ENCODE peak calls at places on chromosomes 7 and 10, in eight cellular contexts. One of them, this sample, is unnamed.

GRCh38 chr7:28472332-28472731 is 60.0 kb downstream of the CREB5 start:
- DNase-seq in pons: no peak
- DNase-seq in germinal center: no peak
- DNase-seq in HS-27A: no peak
- DNase-seq in NCI-H460: no peak
- DNase-seq in astrocyte: no peak
- DNase-seq in right atrium auricular region: no peak
- DNase-seq in GM06990: no peak
- DNase-seq in this sample: no peak

GRCh38 chr7:158682456-158682855 is 22.1 kb downstream of the NCAPG2 start:
- DNase-seq in pons: no peak
- DNase-seq in germinal center: no peak
- DNase-seq in HS-27A: no peak
- DNase-seq in NCI-H460: no peak
- DNase-seq in astrocyte: no peak
- DNase-seq in right atrium auricular region: no peak
- DNase-seq in GM06990: no peak
- DNase-seq in this sample: no peak

GRCh38 chr7:19024261-19024660 is 93.2 kb downstream of the TWIST1 start:
- DNase-seq in pons: no peak
- DNase-seq in germinal center: no peak
- DNase-seq in HS-27A: no peak
- DNase-seq in NCI-H460: no peak
- DNase-seq in astrocyte: peak
- DNase-seq in right atrium auricular region: no peak
- DNase-seq in GM06990: no peak
- DNase-seq in this sample: no peak

GRCh38 chr7:130856866-130857265 is 122.9 kb upstream of the KLF14 start:
- DNase-seq in pons: no peak
- DNase-seq in germinal center: no peak
- DNase-seq in HS-27A: no peak
- DNase-seq in NCI-H460: no peak
- DNase-seq in astrocyte: no peak
- DNase-seq in right atrium auricular region: no peak
- DNase-seq in GM06990: no peak
- DNase-seq in this sample: no peak

GRCh38 chr7:1056006-1056784 is 11.8 kb downstream of the GPR146 start:
- DNase-seq in pons: no peak
- DNase-seq in germinal center: no peak
- DNase-seq in HS-27A: no peak
- DNase-seq in NCI-H460: no peak
- DNase-seq in astrocyte: no peak
- DNase-seq in right atrium auricular region: no peak
- DNase-seq in GM06990: no peak
- DNase-seq in this sample: peak

GRCh38 chr7:122488241-122488640 is 183.7 kb upstream of the FEZF1 start:
- DNase-seq in pons: no peak
- DNase-seq in germinal center: no peak
- DNase-seq in HS-27A: no peak
- DNase-seq in NCI-H460: no peak
- DNase-seq in astrocyte: no peak
- DNase-seq in right atrium auricular region: no peak
- DNase-seq in GM06990: no peak
- DNase-seq in this sample: no peak

GRCh38 chr10:105262666-105263065 is 621.6 kb downstream of the SORCS3 start:
- DNase-seq in pons: no peak
- DNase-seq in germinal center: no peak
- DNase-seq in HS-27A: no peak
- DNase-seq in NCI-H460: no peak
- DNase-seq in astrocyte: peak
- DNase-seq in right atrium auricular region: no peak
- DNase-seq in GM06990: no peak
- DNase-seq in this sample: no peak

GRCh38 chr10:103947799-103948198 is 19.1 kb upstream of the SLK start:
- DNase-seq in pons: no peak
- DNase-seq in germinal center: no peak
- DNase-seq in HS-27A: no peak
- DNase-seq in NCI-H460: no peak
- DNase-seq in astrocyte: no peak
- DNase-seq in right atrium auricular region: no peak
- DNase-seq in GM06990: no peak
- DNase-seq in this sample: no peak

GRCh38 chr7:130667593-130668257 is 823 bp downstream of the COPG2 start:
- DNase-seq in pons: peak
- DNase-seq in germinal center: no peak
- DNase-seq in HS-27A: no peak
- DNase-seq in NCI-H460: no peak
- DNase-seq in astrocyte: no peak
- DNase-seq in right atrium auricular region: no peak
- DNase-seq in GM06990: no peak
- DNase-seq in this sample: no peak

GRCh38 chr7:145082366-145083240 is 246.8 kb upstream of the TPK1 start:
- DNase-seq in pons: no peak
- DNase-seq in germinal center: no peak
- DNase-seq in HS-27A: no peak
- DNase-seq in NCI-H460: no peak
- DNase-seq in astrocyte: no peak
- DNase-seq in right atrium auricular region: no peak
- DNase-seq in GM06990: no peak
- DNase-seq in this sample: no peak

GRCh38 chr10:72831696-72832355 is 61.7 kb upstream of the OIT3 start:
- DNase-seq in pons: no peak
- DNase-seq in germinal center: no peak
- DNase-seq in HS-27A: no peak
- DNase-seq in NCI-H460: no peak
- DNase-seq in astrocyte: no peak
- DNase-seq in right atrium auricular region: no peak
- DNase-seq in GM06990: no peak
- DNase-seq in this sample: no peak

GRCh38 chr10:128044186-128044585 is 82.0 kb downstream of the MKI67 start:
- DNase-seq in pons: no peak
- DNase-seq in germinal center: no peak
- DNase-seq in HS-27A: no peak
- DNase-seq in NCI-H460: no peak
- DNase-seq in astrocyte: no peak
- DNase-seq in right atrium auricular region: no peak
- DNase-seq in GM06990: no peak
- DNase-seq in this sample: no peak

GRCh38 chr10:4334853-4335252 is 491.2 kb upstream of the AKR1E2 start:
- DNase-seq in pons: no peak
- DNase-seq in germinal center: no peak
- DNase-seq in HS-27A: no peak
- DNase-seq in NCI-H460: no peak
- DNase-seq in astrocyte: peak
- DNase-seq in right atrium auricular region: no peak
- DNase-seq in GM06990: no peak
- DNase-seq in this sample: no peak

GRCh38 chr10:75472685-75473084 is 41.3 kb downstream of the LRMDA start:
- DNase-seq in pons: no peak
- DNase-seq in germinal center: no peak
- DNase-seq in HS-27A: no peak
- DNase-seq in NCI-H460: no peak
- DNase-seq in astrocyte: no peak
- DNase-seq in right atrium auricular region: no peak
- DNase-seq in GM06990: no peak
- DNase-seq in this sample: no peak

This sample was measured in lung.